ENCODE peak calls at places on chromosomes 1 and 21, in seven cellular contexts. One of them, this sample, is unnamed.

GRCh38 chr1:33317354-33317753 is 3.5 kb downstream of the A3GALT2 start:
- DNase-seq in brain microvascular endothelial cell: no peak
- DNase-seq in dorsolateral prefrontal cortex: no peak
- DNase-seq in PC-3: no peak
- DNase-seq in fibroblast of lung: no peak
- DNase-seq in psoas muscle: no peak
- DNase-seq in lower lobe of right lung: no peak
- DNase-seq in this sample: no peak

GRCh38 chr1:192601145-192602048 is 25.8 kb downstream of the RGS1 start:
- DNase-seq in brain microvascular endothelial cell: no peak
- DNase-seq in lower lobe of right lung: no peak
- DNase-seq in fibroblast of lung: peak; percentile 33
- DNase-seq in PC-3: peak; percentile 64
- DNase-seq in dorsolateral prefrontal cortex: no peak
- DNase-seq in psoas muscle: no peak
- DNase-seq in this sample: no peak

GRCh38 chr1:168470821-168471473 is 72.8 kb downstream of the XCL2 start:
- DNase-seq in brain microvascular endothelial cell: peak; percentile 84
- DNase-seq in fibroblast of lung: peak; percentile 95
- DNase-seq in PC-3: peak; percentile 92
- DNase-seq in lower lobe of right lung: no peak
- DNase-seq in psoas muscle: no peak
- DNase-seq in dorsolateral prefrontal cortex: no peak
- DNase-seq in this sample: no peak

GRCh38 chr1:234944439-234945369 is 183.9 kb downstream of the TOMM20 start:
- DNase-seq in dorsolateral prefrontal cortex: no peak
- DNase-seq in psoas muscle: no peak
- DNase-seq in fibroblast of lung: no peak
- DNase-seq in PC-3: no peak
- DNase-seq in lower lobe of right lung: no peak
- DNase-seq in brain microvascular endothelial cell: no peak
- DNase-seq in this sample: no peak

GRCh38 chr1:7478797-7479499 is 292.1 kb upstream of the VAMP3 start:
- DNase-seq in psoas muscle: no peak
- DNase-seq in brain microvascular endothelial cell: peak; percentile 94
- DNase-seq in lower lobe of right lung: peak; percentile 89
- DNase-seq in fibroblast of lung: peak; percentile 95
- DNase-seq in PC-3: no peak
- DNase-seq in dorsolateral prefrontal cortex: no peak
- DNase-seq in this sample: peak; percentile 83

GRCh38 chr1:232473319-232473718 is 156.6 kb downstream of the SIPA1L2 start:
- DNase-seq in dorsolateral prefrontal cortex: no peak
- DNase-seq in brain microvascular endothelial cell: peak; percentile 48
- DNase-seq in fibroblast of lung: peak; percentile 85
- DNase-seq in lower lobe of right lung: no peak
- DNase-seq in psoas muscle: no peak
- DNase-seq in PC-3: peak; percentile 33
- DNase-seq in this sample: peak; percentile 65

GRCh38 chr1:164720329-164721036 is 161.5 kb downstream of the PBX1 start:
- DNase-seq in dorsolateral prefrontal cortex: no peak
- DNase-seq in lower lobe of right lung: no peak
- DNase-seq in PC-3: no peak
- DNase-seq in brain microvascular endothelial cell: peak; percentile 61
- DNase-seq in psoas muscle: no peak
- DNase-seq in fibroblast of lung: peak; percentile 47
- DNase-seq in this sample: no peak

GRCh38 chr1:161473363-161473762 is 31.9 kb upstream of the FCGR2A start:
- DNase-seq in dorsolateral prefrontal cortex: no peak
- DNase-seq in fibroblast of lung: no peak
- DNase-seq in psoas muscle: no peak
- DNase-seq in brain microvascular endothelial cell: no peak
- DNase-seq in PC-3: peak; percentile 52
- DNase-seq in lower lobe of right lung: no peak
- DNase-seq in this sample: no peak

GRCh38 chr1:34806396-34806795 is 13.6 kb downstream of the GJA4 start:
- DNase-seq in dorsolateral prefrontal cortex: no peak
- DNase-seq in fibroblast of lung: peak; percentile 60
- DNase-seq in brain microvascular endothelial cell: peak; percentile 20
- DNase-seq in psoas muscle: no peak
- DNase-seq in lower lobe of right lung: no peak
- DNase-seq in PC-3: no peak
- DNase-seq in this sample: no peak

GRCh38 chr1:217090073-217090911 is 367.1 kb upstream of the ESRRG start:
- DNase-seq in brain microvascular endothelial cell: no peak
- DNase-seq in PC-3: peak; percentile 25
- DNase-seq in fibroblast of lung: no peak
- DNase-seq in dorsolateral prefrontal cortex: peak; percentile 62
- DNase-seq in psoas muscle: no peak
- DNase-seq in lower lobe of right lung: no peak
- DNase-seq in this sample: peak; percentile 60

GRCh38 chr1:240465531-240465940 is 146.4 kb downstream of the GREM2 start:
- DNase-seq in fibroblast of lung: peak; percentile 45
- DNase-seq in PC-3: no peak
- DNase-seq in psoas muscle: no peak
- DNase-seq in lower lobe of right lung: no peak
- DNase-seq in brain microvascular endothelial cell: no peak
- DNase-seq in dorsolateral prefrontal cortex: no peak
- DNase-seq in this sample: no peak

GRCh38 chr1:40848530-40849189 is 13.5 kb downstream of the CITED4 start:
- DNase-seq in psoas muscle: no peak
- DNase-seq in dorsolateral prefrontal cortex: peak; percentile 65
- DNase-seq in PC-3: peak; percentile 89
- DNase-seq in brain microvascular endothelial cell: peak; percentile 62
- DNase-seq in lower lobe of right lung: peak; percentile 61
- DNase-seq in fibroblast of lung: peak; percentile 50
- DNase-seq in this sample: peak; percentile 74

GRCh38 chr1:17696417-17697301 is 58.5 kb upstream of the ACTL8 start:
- DNase-seq in dorsolateral prefrontal cortex: peak; percentile 60
- DNase-seq in lower lobe of right lung: no peak
- DNase-seq in brain microvascular endothelial cell: peak; percentile 63
- DNase-seq in psoas muscle: no peak
- DNase-seq in fibroblast of lung: peak; percentile 70
- DNase-seq in PC-3: peak; percentile 60
- DNase-seq in this sample: no peak

GRCh38 chr1:194117582-194117981 is 931.2 kb upstream of the B3GALT2 start:
- DNase-seq in fibroblast of lung: no peak
- DNase-seq in psoas muscle: no peak
- DNase-seq in lower lobe of right lung: no peak
- DNase-seq in PC-3: no peak
- DNase-seq in brain microvascular endothelial cell: no peak
- DNase-seq in dorsolateral prefrontal cortex: no peak
- DNase-seq in this sample: no peak

GRCh38 chr1:50183734-50184133 is 75.0 kb downstream of the ELAVL4 start:
- DNase-seq in PC-3: no peak
- DNase-seq in fibroblast of lung: no peak
- DNase-seq in lower lobe of right lung: no peak
- DNase-seq in brain microvascular endothelial cell: no peak
- DNase-seq in psoas muscle: no peak
- DNase-seq in dorsolateral prefrontal cortex: no peak
- DNase-seq in this sample: no peak

GRCh38 chr21:34576043-34576466 is 38.9 kb downstream of the RCAN1 start:
- DNase-seq in fibroblast of lung: peak; percentile 37
- DNase-seq in psoas muscle: no peak
- DNase-seq in brain microvascular endothelial cell: no peak
- DNase-seq in dorsolateral prefrontal cortex: no peak
- DNase-seq in lower lobe of right lung: no peak
- DNase-seq in PC-3: no peak
- DNase-seq in this sample: no peak

GRCh38 chr1:185966487-185966886 is 232.3 kb downstream of the HMCN1 start:
- DNase-seq in brain microvascular endothelial cell: no peak
- DNase-seq in PC-3: no peak
- DNase-seq in fibroblast of lung: no peak
- DNase-seq in lower lobe of right lung: no peak
- DNase-seq in psoas muscle: no peak
- DNase-seq in dorsolateral prefrontal cortex: no peak
- DNase-seq in this sample: no peak

GRCh38 chr1:30744060-30744756 is 13.4 kb downstream of the LAPTM5 start:
- DNase-seq in dorsolateral prefrontal cortex: no peak
- DNase-seq in fibroblast of lung: no peak
- DNase-seq in PC-3: no peak
- DNase-seq in lower lobe of right lung: no peak
- DNase-seq in brain microvascular endothelial cell: no peak
- DNase-seq in psoas muscle: no peak
- DNase-seq in this sample: no peak

GRCh38 chr1:84789014-84789413 is 98.8 kb upstream of the SSX2IP start:
- DNase-seq in fibroblast of lung: no peak
- DNase-seq in dorsolateral prefrontal cortex: no peak
- DNase-seq in lower lobe of right lung: no peak
- DNase-seq in brain microvascular endothelial cell: no peak
- DNase-seq in PC-3: no peak
- DNase-seq in psoas muscle: no peak
- DNase-seq in this sample: no peak

GRCh38 chr1:161117681-161118581 is at the start of the genes NIT1 and PFDN2:
- DNase-seq in lower lobe of right lung: peak; percentile 92
- DNase-seq in brain microvascular endothelial cell: peak; percentile 78
- DNase-seq in PC-3: peak; percentile 90
- DNase-seq in fibroblast of lung: peak; percentile 87
- DNase-seq in dorsolateral prefrontal cortex: peak; percentile 90
- DNase-seq in psoas muscle: peak; percentile 93
- DNase-seq in this sample: peak; percentile 89

GRCh38 chr1:3702528-3702927 is 49.7 kb upstream of the CCDC27 start:
- DNase-seq in dorsolateral prefrontal cortex: no peak
- DNase-seq in fibroblast of lung: no peak
- DNase-seq in brain microvascular endothelial cell: no peak
- DNase-seq in PC-3: no peak
- DNase-seq in psoas muscle: no peak
- DNase-seq in lower lobe of right lung: no peak
- DNase-seq in this sample: no peak

GRCh38 chr1:53448241-53448841 is 10.9 kb upstream of the DMRTB1 start:
- DNase-seq in dorsolateral prefrontal cortex: no peak
- DNase-seq in lower lobe of right lung: no peak
- DNase-seq in PC-3: no peak
- DNase-seq in brain microvascular endothelial cell: no peak
- DNase-seq in psoas muscle: no peak
- DNase-seq in fibroblast of lung: peak; percentile 41
- DNase-seq in this sample: no peak

GRCh38 chr1:53447413-53447812 is 11.8 kb upstream of the DMRTB1 start:
- DNase-seq in PC-3: no peak
- DNase-seq in brain microvascular endothelial cell: no peak
- DNase-seq in fibroblast of lung: no peak
- DNase-seq in psoas muscle: no peak
- DNase-seq in lower lobe of right lung: no peak
- DNase-seq in dorsolateral prefrontal cortex: no peak
- DNase-seq in this sample: no peak

GRCh38 chr1:53449693-53450092 is 9.5 kb upstream of the DMRTB1 start:
- DNase-seq in fibroblast of lung: no peak
- DNase-seq in lower lobe of right lung: no peak
- DNase-seq in PC-3: no peak
- DNase-seq in brain microvascular endothelial cell: no peak
- DNase-seq in dorsolateral prefrontal cortex: no peak
- DNase-seq in psoas muscle: no peak
- DNase-seq in this sample: no peak

GRCh38 chr1:53449026-53449425 is 10.2 kb upstream of the DMRTB1 start:
- DNase-seq in psoas muscle: no peak
- DNase-seq in brain microvascular endothelial cell: peak; percentile 68
- DNase-seq in dorsolateral prefrontal cortex: no peak
- DNase-seq in fibroblast of lung: peak; percentile 92
- DNase-seq in lower lobe of right lung: no peak
- DNase-seq in PC-3: peak; percentile 50
- DNase-seq in this sample: no peak

GRCh38 chr1:53450225-53450624 is 9.0 kb upstream of the DMRTB1 start:
- DNase-seq in psoas muscle: no peak
- DNase-seq in PC-3: no peak
- DNase-seq in fibroblast of lung: no peak
- DNase-seq in dorsolateral prefrontal cortex: no peak
- DNase-seq in lower lobe of right lung: no peak
- DNase-seq in brain microvascular endothelial cell: no peak
- DNase-seq in this sample: no peak
- TF ChIP-seq CTCF in psoas muscle: no peak
- TF ChIP-seq CTCF in PC-3: peak; percentile 55
- TF ChIP-seq CTCF in fibroblast of lung: peak; percentile 41
- TF ChIP-seq CTCF in dorsolateral prefrontal cortex: peak; percentile 11
- TF ChIP-seq CTCF in lower lobe of right lung: peak; percentile 29
- TF ChIP-seq CTCF in brain microvascular endothelial cell: peak; percentile 65
- TF ChIP-seq CTCF in this sample: no peak

GRCh38 chr1:174942547-174943255 is 57.0 kb upstream of the CACYBP start:
- DNase-seq in lower lobe of right lung: no peak
- DNase-seq in brain microvascular endothelial cell: no peak
- DNase-seq in dorsolateral prefrontal cortex: no peak
- DNase-seq in PC-3: no peak
- DNase-seq in fibroblast of lung: no peak
- DNase-seq in psoas muscle: peak; percentile 57
- DNase-seq in this sample: no peak
- H3K27ac ChIP-seq in lower lobe of right lung: peak overlapping the region; percentile 46
- H3K27ac ChIP-seq in brain microvascular endothelial cell: no peak overlapping the region
- H3K27ac ChIP-seq in dorsolateral prefrontal cortex: peak overlapping the region; percentile 21
- H3K27ac ChIP-seq in PC-3: no peak overlapping the region
- H3K27ac ChIP-seq in fibroblast of lung: no peak overlapping the region
- H3K27ac ChIP-seq in psoas muscle: no peak overlapping the region
- H3K27ac ChIP-seq in this sample: no peak overlapping the region

DNA sequence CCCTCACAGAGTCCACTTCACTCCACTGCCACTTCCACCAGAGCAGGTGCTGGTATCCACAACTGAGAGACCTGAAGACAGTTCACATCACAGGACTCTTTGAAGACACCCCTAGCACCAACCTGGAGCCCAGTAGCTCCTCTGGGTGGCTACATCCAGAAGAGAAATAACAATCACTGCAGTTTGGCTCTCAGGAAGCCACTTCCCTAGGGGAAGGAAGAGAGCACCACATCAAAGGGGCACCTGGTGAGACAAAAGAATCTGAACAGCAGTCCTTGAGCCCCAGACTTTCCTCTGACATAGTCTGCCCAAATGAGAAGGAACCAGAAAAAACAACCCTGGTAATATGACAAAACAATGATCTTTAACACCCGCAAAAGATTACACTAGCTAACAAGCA is 113.2 kb downstream of the TENT5C start:
- DNase-seq in lower lobe of right lung: no peak
- DNase-seq in psoas muscle: no peak
- DNase-seq in PC-3: no peak
- DNase-seq in dorsolateral prefrontal cortex: no peak
- DNase-seq in fibroblast of lung: no peak
- DNase-seq in brain microvascular endothelial cell: no peak
- DNase-seq in this sample: no peak
- TF ChIP-seq CTCF in lower lobe of right lung: no peak
- TF ChIP-seq CTCF in psoas muscle: no peak
- TF ChIP-seq CTCF in PC-3: no peak
- TF ChIP-seq CTCF in dorsolateral prefrontal cortex: no peak
- TF ChIP-seq CTCF in fibroblast of lung: no peak
- TF ChIP-seq CTCF in brain microvascular endothelial cell: no peak
- TF ChIP-seq CTCF in this sample: no peak

GRCh38 chr1:1754051-1754815 is 24.0 kb downstream of the NADK start:
- DNase-seq in lower lobe of right lung: no peak
- DNase-seq in PC-3: no peak
- DNase-seq in brain microvascular endothelial cell: no peak
- DNase-seq in psoas muscle: no peak
- DNase-seq in fibroblast of lung: no peak
- DNase-seq in dorsolateral prefrontal cortex: no peak
- DNase-seq in this sample: no peak

GRCh38 chr1:1755426-1755825 is 22.8 kb downstream of the NADK start:
- DNase-seq in psoas muscle: no peak
- DNase-seq in lower lobe of right lung: no peak
- DNase-seq in fibroblast of lung: no peak
- DNase-seq in PC-3: no peak
- DNase-seq in brain microvascular endothelial cell: no peak
- DNase-seq in dorsolateral prefrontal cortex: no peak
- DNase-seq in this sample: no peak

GRCh38 chr1:1752671-1753606 is 25.3 kb downstream of the NADK start:
- DNase-seq in brain microvascular endothelial cell: no peak
- DNase-seq in fibroblast of lung: no peak
- DNase-seq in psoas muscle: peak; percentile 86
- DNase-seq in dorsolateral prefrontal cortex: no peak
- DNase-seq in lower lobe of right lung: no peak
- DNase-seq in PC-3: peak; percentile 1
- DNase-seq in this sample: no peak

GRCh38 chr1:1752190-1752589 is 26.1 kb downstream of the NADK start:
- DNase-seq in PC-3: peak; percentile 1
- DNase-seq in lower lobe of right lung: no peak
- DNase-seq in dorsolateral prefrontal cortex: no peak
- DNase-seq in brain microvascular endothelial cell: no peak
- DNase-seq in psoas muscle: no peak
- DNase-seq in fibroblast of lung: no peak
- DNase-seq in this sample: no peak

GRCh38 chr1:1753607-1754005 is 24.7 kb downstream of the NADK start:
- DNase-seq in brain microvascular endothelial cell: no peak
- DNase-seq in lower lobe of right lung: no peak
- DNase-seq in psoas muscle: no peak
- DNase-seq in fibroblast of lung: no peak
- DNase-seq in PC-3: no peak
- DNase-seq in dorsolateral prefrontal cortex: no peak
- DNase-seq in this sample: no peak
- H3K27ac ChIP-seq in brain microvascular endothelial cell: no peak overlapping the region
- H3K27ac ChIP-seq in lower lobe of right lung: no peak overlapping the region
- H3K27ac ChIP-seq in psoas muscle: peak overlapping the region; percentile 41
- H3K27ac ChIP-seq in fibroblast of lung: no peak overlapping the region
- H3K27ac ChIP-seq in PC-3: no peak overlapping the region
- H3K27ac ChIP-seq in dorsolateral prefrontal cortex: no peak overlapping the region
- H3K27ac ChIP-seq in this sample: no peak overlapping the region

This sample was measured in right atrium auricular region.